ENCODE peak calls at places on chromosomes 2 and 18, in nine cellular contexts. U is HCT116; Q is left lung; F is astrocyte; Y is upper lobe of left lung; P is CD8-positive, alpha-beta T cell; B is adipocyte; R is psoas muscle; A is fibroblast of lung. L is an unnamed sample. For H3K9me3 and H3K27me3, the result is how much of the 10 kb centered on the place peaks cover.

GRCh38 chr2:135839713-135840112 is 2.7 kb upstream of the LCT start:
- DNase-seq in Q (no peak), A (peak), P (no peak), B (peak), F (peak), R (no peak), U (no peak), Y (no peak), L (no peak)

GRCh38 chr18:74579704-74580103 is 18.0 kb upstream of the ZNF407 start:
- DNase-seq in Q (no peak), R (no peak), Y (no peak), U (no peak), P (no peak), A (no peak), F (no peak), B (no peak), L (no peak)

GRCh38 chr18:54551590-54551989 is 39.5 kb upstream of the DYNAP start:
- DNase-seq in Q (no peak), F (no peak), U (no peak), P (no peak), B (no peak), A (no peak), Y (no peak), R (no peak), L (no peak)

GRCh38 chr2:147779440-147779839 is 65.4 kb upstream of the ACVR2A start:
- DNase-seq in R (no peak), P (no peak), B (no peak), Y (no peak), F (no peak), U (no peak), A (no peak), Q (no peak), L (no peak)

GRCh38 chr2:15603948-15604347 is 12.3 kb downstream of the DDX1 start:
- DNase-seq in R (no peak), Q (no peak), P (no peak), F (no peak), B (no peak), U (no peak), A (no peak), Y (no peak), L (no peak)

GRCh38 chr18:23900979-23901378 is 113.6 kb upstream of the TTC39C start:
- DNase-seq in F (peak), A (no peak), B (no peak), R (no peak), Q (no peak), Y (no peak), P (no peak), U (no peak), L (no peak)

GRCh38 chr2:86498468-86499260 is 57.5 kb downstream of the KDM3A start:
- DNase-seq in Y (no peak), A (no peak), U (no peak), B (no peak), F (no peak), Q (no peak), P (no peak), R (no peak), L (no peak)

GRCh38 chr2:85066006-85066405 is 67.2 kb upstream of the TCF7L1 start:
- DNase-seq in P (no peak), U (no peak), F (no peak), Q (no peak), Y (no peak), B (no peak), A (no peak), R (no peak), L (no peak)

GRCh38 chr2:180240774-180241173 is 233.7 kb upstream of the CWC22 start:
- DNase-seq in F (no peak), P (no peak), U (peak), B (peak), A (peak), R (no peak), Y (no peak), Q (no peak), L (no peak)

GRCh38 chr2:240520143-240520973 is 37.4 kb downstream of the ANKMY1 start:
- DNase-seq in B (no peak), Q (peak), U (no peak), A (no peak), R (no peak), P (no peak), Y (peak), F (no peak), L (no peak)
- H3K9me3 ChIP-seq in B (under half), Q (under half), U (under half), A (under half), R (under half), P (under half), Y (under half), F (under half), L (under half)

DNA sequence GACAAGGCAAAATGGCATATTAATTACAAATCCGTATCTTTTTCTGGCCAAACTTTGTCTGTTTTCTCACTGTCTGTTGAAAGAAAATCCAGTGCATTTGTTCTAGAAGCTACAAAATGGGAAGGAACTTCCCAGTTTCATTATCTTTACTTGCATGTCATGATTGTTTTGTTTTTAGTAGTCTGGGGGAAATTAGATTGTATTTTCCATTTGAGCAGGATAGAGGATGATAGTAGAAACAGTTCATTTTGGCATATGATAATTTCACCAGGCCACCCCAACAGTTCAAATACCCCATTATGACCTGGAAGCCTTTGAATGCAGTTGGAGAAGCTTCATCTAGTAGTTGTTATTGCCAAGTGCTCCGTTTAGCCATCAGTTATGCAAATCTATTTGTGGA is 77.5 kb upstream of the RANBP2 start:
- DNase-seq in Q (no peak), F (no peak), B (no peak), Y (no peak), A (no peak), U (no peak), P (no peak), R (no peak), L (no peak)
- H3K27me3 ChIP-seq in Q (under half), F (under half), B (under half), Y (under half), A (under half), U (under half), P (under half), R (under half), L (under half)

DNA sequence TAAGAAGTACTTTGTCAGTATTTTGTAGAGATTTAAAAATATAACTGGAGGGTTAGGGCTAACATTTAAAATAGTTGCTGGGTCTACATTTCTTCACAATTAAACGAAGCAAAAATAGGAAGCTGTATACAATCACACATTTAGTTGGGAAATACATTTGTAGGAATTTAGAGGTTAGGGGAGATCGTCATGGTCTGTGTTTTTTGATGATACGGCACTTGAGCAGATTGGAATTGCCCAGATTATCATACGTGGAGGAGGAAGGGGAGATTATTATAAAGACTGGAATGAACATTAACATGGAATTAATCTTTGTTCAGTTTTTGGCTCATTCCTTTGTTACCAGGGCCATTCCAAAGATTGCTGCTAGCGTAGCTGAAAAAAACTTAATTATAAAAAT is 84.6 kb downstream of the MTA3 start:
- DNase-seq in F (no peak), P (no peak), Q (no peak), A (no peak), B (no peak), Y (no peak), R (no peak), U (no peak), L (no peak)
- H3K4me3 ChIP-seq in F (no peak), P (no peak), Q (no peak), A (no peak), B (no peak), Y (no peak), R (no peak), U (no peak), L (no peak)

DNA sequence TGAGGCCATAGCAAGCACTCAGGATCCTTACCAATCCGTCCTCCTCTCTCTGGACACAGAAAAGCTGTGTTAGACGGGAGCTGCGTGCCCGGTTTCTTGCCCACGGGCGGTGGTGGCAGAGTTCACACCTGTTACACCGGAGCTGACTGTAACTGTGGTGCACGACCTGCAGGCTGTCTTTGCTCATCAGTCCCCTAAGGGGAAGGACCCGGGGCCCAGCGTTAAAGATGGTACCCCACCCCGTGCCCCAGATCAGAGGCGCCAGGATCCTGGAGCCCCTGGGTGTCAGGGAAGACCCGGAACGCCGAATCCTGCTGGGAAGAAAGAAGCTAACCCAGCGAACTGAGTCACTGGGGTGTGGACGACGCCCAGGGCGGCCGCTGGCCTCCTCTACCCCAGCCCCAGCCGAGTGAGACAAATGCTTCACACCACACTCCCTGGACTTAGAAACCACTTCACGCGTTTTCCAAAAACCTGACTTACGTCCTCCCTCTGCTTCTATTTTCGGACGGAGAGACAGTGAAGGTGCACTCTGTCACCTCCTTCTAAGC is 293.6 kb upstream of the SALL3 start:
- DNase-seq in F (no peak), A (no peak), U (no peak), P (no peak), Y (peak), R (no peak), Q (no peak), B (no peak), L (no peak)
- H3K9me3 ChIP-seq in F (under half), A (under half), U (under half), P (under half), Y (under half), R (under half), Q (under half), B (under half), L (under half)

GRCh38 chr18:34911081-34911480 is 130.1 kb upstream of the MAPRE2 start:
- DNase-seq in U (no peak), F (peak), Y (no peak), R (no peak), B (no peak), Q (no peak), P (no peak), A (no peak), L (no peak)

GRCh38 chr18:34915046-34915445 is 126.2 kb upstream of the MAPRE2 start:
- DNase-seq in A (no peak), Y (no peak), F (no peak), B (no peak), U (no peak), Q (no peak), R (no peak), P (no peak), L (no peak)

GRCh38 chr18:34913837-34914755 is 127.1 kb upstream of the MAPRE2 start:
- DNase-seq in F (peak), P (no peak), U (no peak), R (no peak), A (peak), Q (no peak), B (peak), Y (no peak), L (peak)

GRCh38 chr18:34909637-34910364 is 131.4 kb upstream of the MAPRE2 start:
- DNase-seq in B (peak), R (no peak), A (peak), Y (no peak), F (peak), Q (no peak), U (no peak), P (no peak), L (no peak)
- H3K27me3 ChIP-seq in B (under half), R (under half), A (under half), Y (under half), F (under half), Q (under half), U (under half), P (under half), L (under half)

GRCh38 chr2:103249462-103249861 is 487.6 kb downstream of the TMEM182 start:
- DNase-seq in U (no peak), B (no peak), R (no peak), Y (no peak), Q (no peak), F (no peak), A (no peak), P (no peak), L (no peak)
- H3K4me3 ChIP-seq in U (no peak), B (no peak), R (no peak), Y (no peak), Q (no peak), F (no peak), A (no peak), P (no peak), L (no peak)

L was measured in MG63.